ENCODE peak calls at places on chromosomes 13 and 19, in five cellular contexts. Z is CD8-positive, alpha-beta memory T cell; V is aorta; D is A549; F is kidney epithelial cell. C is an unnamed sample.
A peak's percentile ranks its signal among the peaks of the same experiment; 100 is the strongest.

GRCh38 chr19:47729799-47730520 is 15.4 kb upstream of the NOP53 start:
- DNase-seq in Z (no peak), V (peak; percentile 77), D (peak; percentile 87), F (no peak), C (no peak)

GRCh38 chr13:74889321-74889720 is 592.6 kb downstream of the TBC1D4 start:
- DNase-seq in Z (no peak), V (no peak), D (no peak), F (no peak), C (no peak)

GRCh38 chr19:42206871-42207755 is 10.4 kb downstream of the DEDD2 start:
- DNase-seq in Z (no peak), V (no peak), D (peak; percentile 73), F (no peak), C (no peak)

GRCh38 chr13:27927444-27928352 is 7.9 kb downstream of the PDX1 start:
- DNase-seq in Z (no peak), V (no peak), D (no peak), F (no peak), C (no peak)

GRCh38 chr19:54158812-54159351 is 639 bp downstream of the LENG1 start:
- DNase-seq in Z (no peak), V (no peak), D (peak; percentile 28), F (no peak), C (no peak)

GRCh38 chr19:780935-781334 is 16.3 kb upstream of the PTBP1 start:
- DNase-seq in Z (no peak), V (no peak), D (no peak), F (no peak), C (no peak)

GRCh38 chr13:47459512-47459911 is 541.6 kb downstream of the SUCLA2 start:
- DNase-seq in Z (no peak), V (no peak), D (no peak), F (no peak), C (no peak)

GRCh38 chr19:40721936-40722661 is 5.2 kb downstream of the ITPKC start:
- DNase-seq in Z (no peak), V (no peak), D (no peak), F (no peak), C (no peak)

GRCh38 chr13:90008707-90009149 is 1338.8 kb upstream of the MIR17HG start:
- DNase-seq in Z (no peak), V (no peak), D (no peak), F (no peak), C (no peak)

GRCh38 chr19:30319876-30320275 is 52.3 kb upstream of the ZNF536 start:
- DNase-seq in Z (no peak), V (no peak), D (no peak), F (no peak), C (no peak)

GRCh38 chr19:17340302-17340870 is 3.0 kb downstream of the GTPBP3 start:
- DNase-seq in Z (no peak), V (no peak), D (no peak), F (no peak), C (no peak)

GRCh38 chr13:101706651-101707050 is 254.2 kb downstream of the ITGBL1 start:
- DNase-seq in Z (peak; percentile 4), V (peak; percentile 47), D (peak; percentile 2), F (peak; percentile 69), C (peak; percentile 96)

GRCh38 chr19:10936661-10937084 is 8.1 kb downstream of the TIMM29 start:
- DNase-seq in Z (peak; percentile 53), V (no peak), D (peak; percentile 56), F (peak; percentile 50), C (peak; percentile 72)

GRCh38 chr19:3893509-3894179 is 13.2 kb downstream of the ATCAY start:
- DNase-seq in Z (no peak), V (no peak), D (no peak), F (no peak), C (no peak)

GRCh38 chr19:16764793-16765433 is 45.3 kb downstream of the NWD1 start:
- DNase-seq in Z (no peak), V (no peak), D (no peak), F (no peak), C (no peak)

GRCh38 chr19:47112664-47113445 is 721 bp downstream of the ZC3H4 start:
- DNase-seq in Z (peak; percentile 100), V (peak; percentile 99), D (peak; percentile 99), F (peak; percentile 92), C (peak; percentile 99)

GRCh38 chr13:111116830-111117229 is 1.7 kb downstream of the ARHGEF7 start:
- DNase-seq in Z (no peak), V (no peak), D (no peak), F (no peak), C (no peak)

GRCh38 chr19:48614436-48615144 is at the start of gene FAM83E:
- DNase-seq in Z (no peak), V (no peak), D (peak; percentile 75), F (no peak), C (no peak)

GRCh38 chr13:43383488-43384165 is 360.2 kb downstream of the DNAJC15 start:
- DNase-seq in Z (no peak), V (no peak), D (no peak), F (no peak), C (no peak)

GRCh38 chr13:38821753-38822551 is 135.1 kb downstream of the FREM2 start:
- DNase-seq in Z (no peak), V (no peak), D (no peak), F (no peak), C (no peak)

GRCh38 chr19:17159466-17160393 is 55.4 kb upstream of the USE1 start:
- DNase-seq in Z (no peak), V (no peak), D (no peak), F (no peak), C (no peak)

GRCh38 chr13:110307697-110308376 is 753 bp downstream of the COL4A2 start:
- DNase-seq in Z (no peak), V (no peak), D (no peak), F (no peak), C (no peak)

GRCh38 chr19:44927746-44928145 is 13.3 kb downstream of the APOC1 start:
- DNase-seq in Z (no peak), V (no peak), D (no peak), F (no peak), C (peak; percentile 57)

GRCh38 chr19:10604460-10604980 is 17.4 kb upstream of the AP1M2 start:
- DNase-seq in Z (peak; percentile 9), V (no peak), D (no peak), F (no peak), C (no peak)

GRCh38 chr13:91245283-91245682 is 102.2 kb upstream of the MIR17HG start:
- DNase-seq in Z (no peak), V (no peak), D (no peak), F (no peak), C (no peak)

GRCh38 chr19:29873024-29873800 is 61.4 kb downstream of the CCNE1 start:
- DNase-seq in Z (peak; percentile 52), V (peak; percentile 58), D (peak; percentile 85), F (no peak), C (no peak)

GRCh38 chr19:3387645-3388589 is 21.5 kb downstream of the NFIC start:
- DNase-seq in Z (no peak), V (peak; percentile 93), D (peak; percentile 44), F (no peak), C (no peak)

GRCh38 chr13:71624641-71625040 is 242.4 kb downstream of the DACH1 start:
- DNase-seq in Z (no peak), V (no peak), D (no peak), F (no peak), C (no peak)

GRCh38 chr13:104014803-104015645 is 948.8 kb upstream of the SLC10A2 start:
- DNase-seq in Z (no peak), V (no peak), D (no peak), F (no peak), C (peak; percentile 52)

GRCh38 chr19:15450528-15450890 is 753 bp upstream of the WIZ start:
- DNase-seq in Z (no peak), V (no peak), D (no peak), F (no peak), C (no peak)
- H3K4me3 ChIP-seq in Z (peak overlapping the region; percentile 23), V (no peak overlapping the region), D (no peak overlapping the region), F (no peak overlapping the region), C (no peak overlapping the region)

GRCh38 chr13:113399755-113400149 is 35.8 kb upstream of the GRTP1 start:
- DNase-seq in Z (no peak), V (no peak), D (no peak), F (no peak), C (no peak)
- H3K4me3 ChIP-seq in Z (no peak overlapping the region), V (no peak overlapping the region), D (no peak overlapping the region), F (no peak overlapping the region), C (no peak overlapping the region)

DNA sequence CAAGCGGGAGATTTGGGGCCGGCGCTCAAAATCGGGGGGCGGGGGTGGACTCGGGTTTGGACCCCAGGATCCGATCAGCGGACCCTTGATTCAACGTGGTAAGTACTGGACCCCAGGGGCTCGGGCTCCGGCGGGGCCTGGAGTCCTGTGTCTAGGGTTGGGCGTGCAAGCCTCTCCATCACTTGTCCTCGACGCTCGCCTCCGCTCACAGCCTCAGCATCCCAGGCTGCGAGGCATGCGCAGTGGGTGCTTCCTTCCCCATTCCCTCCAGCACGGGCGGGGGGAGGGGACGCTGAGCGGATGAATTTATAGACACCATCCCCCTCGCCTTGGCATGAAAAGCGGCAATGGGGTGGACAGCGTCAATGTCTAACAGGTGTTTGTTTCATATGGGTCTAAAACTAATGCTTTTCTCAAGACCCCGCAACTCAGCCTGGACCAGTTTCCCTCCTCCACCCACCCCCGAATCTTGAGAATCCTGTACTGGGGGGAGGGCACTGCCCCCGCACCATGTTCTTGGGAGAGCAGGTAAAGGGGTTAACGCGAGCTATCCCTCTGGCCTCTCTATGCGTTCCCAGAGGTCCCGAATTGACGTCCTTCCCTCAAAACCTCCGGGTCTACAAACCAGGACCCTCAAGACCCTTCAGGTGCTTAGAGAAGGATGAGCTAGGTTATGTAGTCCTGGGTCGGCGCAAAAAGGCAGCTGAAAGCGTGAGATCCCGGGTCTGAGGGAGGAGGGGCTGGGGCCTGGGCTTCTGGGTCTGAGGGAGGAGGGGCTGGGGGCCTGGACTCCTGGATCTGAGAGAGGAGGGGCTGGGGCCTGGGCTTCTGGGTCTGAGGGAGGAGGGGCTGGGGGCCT is 556 bp downstream of the CPT1C start:
- DNase-seq in Z (no peak), V (peak; percentile 76), D (no peak), F (no peak), C (peak; percentile 36)
- H3K4me3 ChIP-seq in Z (peak overlapping the region; percentile 47), V (peak overlapping the region; percentile 16), D (no peak overlapping the region), F (peak overlapping the region; percentile 49), C (peak overlapping the region; percentile 45)

GRCh38 chr19:33302175-33302973 is at the start of gene CEBPA:
- DNase-seq in Z (peak; percentile 67), V (peak; percentile 89), D (peak; percentile 95), F (no peak), C (no peak)

GRCh38 chr19:33302974-33303790 is 848 bp upstream of the CEBPA start:
- DNase-seq in Z (no peak), V (peak; percentile 71), D (peak; percentile 66), F (no peak), C (no peak)

GRCh38 chr19:33301011-33301899 is 1.1 kb downstream of the CEBPA start:
- DNase-seq in Z (no peak), V (no peak), D (no peak), F (no peak), C (no peak)

GRCh38 chr19:33300016-33300981 is 2.0 kb downstream of the CEBPA start:
- DNase-seq in Z (no peak), V (no peak), D (no peak), F (no peak), C (no peak)

GRCh38 chr19:33301900-33302174 is 497 bp downstream of the CEBPA start:
- DNase-seq in Z (no peak), V (no peak), D (no peak), F (no peak), C (no peak)
- H3K4me3 ChIP-seq in Z (no peak overlapping the region), V (peak overlapping the region; percentile 30), D (peak overlapping the region; percentile 63), F (peak overlapping the region; percentile 32), C (no peak overlapping the region)

GRCh38 chr19:37928527-37929286 is 21.7 kb downstream of the SIPA1L3 start:
- DNase-seq in Z (no peak), V (no peak), D (peak; percentile 74), F (no peak), C (no peak)
- H3K4me3 ChIP-seq in Z (no peak overlapping the region), V (no peak overlapping the region), D (no peak overlapping the region), F (no peak overlapping the region), C (no peak overlapping the region)

C was measured in astrocyte of the cerebellum.